ENCODE peak calls at places on chromosomes 4 and X, in four cellular contexts. H, V, S and B are unnamed samples.
A peak's percentile ranks its signal among the peaks of the same experiment; 100 is the strongest.

GRCh38 chr4:36273276-36273675 is 8.1 kb upstream of the DTHD1 start:
- DNase-seq in H (no peak), S (peak; percentile 79), V (no peak), B (no peak)

GRCh38 chrX:130435937-130436336 is 34.1 kb downstream of the RBMX2 start:
- DNase-seq in V (no peak), H (no peak), S (no peak), B (no peak)

GRCh38 chr4:82833696-82834313 is 35.2 kb upstream of the SCD5 start:
- DNase-seq in V (no peak), H (no peak), S (peak; percentile 68), B (no peak)

GRCh38 chrX:108163333-108164082 is 71.9 kb downstream of the ATG4A start:
- DNase-seq in S (peak; percentile 80), H (no peak), V (no peak), B (no peak)

GRCh38 chrX:135087867-135088266 is 32.5 kb downstream of the ETDB start:
- DNase-seq in S (no peak), H (no peak), V (no peak), B (no peak)

GRCh38 chr4:128725405-128725804 is 84.1 kb upstream of the JADE1 start:
- DNase-seq in H (no peak), S (peak; percentile 37), V (no peak), B (no peak)

GRCh38 chrX:138711399-138712347 is at the start of gene FGF13:
- DNase-seq in H (no peak), V (no peak), S (peak; percentile 34), B (peak; percentile 27)

GRCh38 chrX:131747173-131747572 is 203.3 kb downstream of the OR13H1 start:
- DNase-seq in H (no peak), S (peak; percentile 91), V (no peak), B (no peak)

GRCh38 chrX:119482497-119483480 is 14.5 kb downstream of the SLC25A5 start:
- DNase-seq in H (peak; percentile 51), S (peak; percentile 45), V (no peak), B (no peak)

GRCh38 chr4:26900765-26901164 is 40.1 kb downstream of the STIM2 start:
- DNase-seq in V (no peak), H (no peak), S (no peak), B (no peak)

GRCh38 chr4:183099537-183100297 is 660 bp downstream of the WWC2 start:
- DNase-seq in V (no peak), S (peak; percentile 31), H (no peak), B (no peak)

GRCh38 chr4:178165909-178166308 is 723.7 kb upstream of the AGA start:
- DNase-seq in S (peak; percentile 56), H (no peak), V (no peak), B (no peak)

GRCh38 chr4:17448689-17449088 is 63.2 kb downstream of the QDPR start:
- DNase-seq in S (peak; percentile 66), H (no peak), V (no peak), B (no peak)

GRCh38 chr4:150546286-150546685 is 35.7 kb upstream of the MAB21L2 start:
- DNase-seq in S (no peak), V (no peak), H (no peak), B (no peak)

GRCh38 chr4:762211-763190 is 56.9 kb downstream of the PCGF3 start:
- DNase-seq in S (peak; percentile 23), V (no peak), H (no peak), B (no peak)

GRCh38 chrX:44462851-44463250 is 79.8 kb downstream of the FUNDC1 start:
- DNase-seq in S (no peak), H (no peak), V (no peak), B (no peak)

GRCh38 chr4:101865501-101866062 is 75.1 kb downstream of the BANK1 start:
- DNase-seq in V (no peak), H (no peak), S (peak; percentile 83), B (no peak)

GRCh38 chr4:48243897-48244296 is 25.7 kb downstream of the TEC start:
- DNase-seq in V (no peak), H (no peak), S (no peak), B (no peak)

GRCh38 chr4:48237996-48238645 is 31.5 kb downstream of the TEC start:
- DNase-seq in V (no peak), H (no peak), S (peak; percentile 22), B (no peak)

GRCh38 chr4:48244665-48245064 is 25.0 kb downstream of the TEC start:
- DNase-seq in S (no peak), H (no peak), V (no peak), B (no peak)

GRCh38 chr4:48243429-48243828 is 26.2 kb downstream of the TEC start:
- DNase-seq in V (no peak), S (no peak), H (no peak), B (no peak)

DNA sequence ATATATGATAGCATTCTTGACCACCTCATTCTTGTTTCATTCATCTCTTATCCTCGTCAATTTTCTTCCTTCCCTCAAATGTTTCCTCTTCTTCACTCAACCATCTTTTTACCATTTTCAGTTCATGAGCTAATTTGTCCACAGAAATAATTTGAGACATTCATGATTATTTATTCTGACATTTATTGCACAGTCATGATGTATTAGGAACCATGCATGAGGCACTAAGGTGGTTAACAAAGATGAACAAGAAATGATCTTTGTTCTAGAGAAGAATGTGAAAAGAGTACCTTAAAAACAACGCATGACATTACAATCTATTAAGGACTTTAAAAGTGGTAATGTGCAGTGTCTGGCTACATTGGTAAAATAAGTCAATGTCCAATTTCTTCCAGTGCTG is 27.9 kb downstream of the TEC start:
- DNase-seq in S (no peak), V (no peak), H (no peak), B (no peak)
- H3K4me1 ChIP-seq in S (peaks cover 1% of the 10 kb centered on the region), V (no peaks in the 10 kb centered on the region), H (no peaks in the 10 kb centered on the region), B (no peaks in the 10 kb centered on the region)

GRCh38 chr4:8240211-8241041 is 29.1 kb upstream of the HTRA3 start:
- DNase-seq in H (no peak), S (no peak), V (no peak), B (no peak)
- H3K4me1 ChIP-seq in H (no peaks in the 10 kb centered on the region), S (peaks cover 7% of the 10 kb centered on the region), V (peaks cover 6% of the 10 kb centered on the region), B (peaks cover 3% of the 10 kb centered on the region)

GRCh38 chr4:41146196-41146595 is 68.1 kb downstream of the APBB2 start:
- DNase-seq in S (no peak), V (no peak), H (no peak), B (no peak)

GRCh38 chr4:41146716-41147506 is 67.4 kb downstream of the APBB2 start:
- DNase-seq in V (no peak), S (no peak), H (no peak), B (no peak)

GRCh38 chr4:41143721-41144379 is 70.5 kb downstream of the APBB2 start:
- DNase-seq in H (no peak), V (no peak), S (peak; percentile 19), B (no peak)

GRCh38 chr4:41144812-41145211 is 69.5 kb downstream of the APBB2 start:
- DNase-seq in S (no peak), V (no peak), H (no peak), B (no peak)

GRCh38 chr4:41145571-41146078 is 68.7 kb downstream of the APBB2 start:
- DNase-seq in S (no peak), V (no peak), H (no peak), B (no peak)
- H3K4me1 ChIP-seq in S (peaks cover 13% of the 10 kb centered on the region), V (peaks cover 76% of the 10 kb centered on the region), H (peaks cover 14% of the 10 kb centered on the region), B (peaks cover 2% of the 10 kb centered on the region)

GRCh38 chr4:113587156-113587555 is 174.4 kb downstream of the CAMK2D start:
- DNase-seq in H (no peak), V (no peak), S (no peak), B (no peak)

GRCh38 chr4:113591982-113592381 is 169.6 kb downstream of the CAMK2D start:
- DNase-seq in S (no peak), H (no peak), V (no peak), B (no peak)

GRCh38 chr4:113586072-113586471 is 175.5 kb downstream of the CAMK2D start:
- DNase-seq in H (no peak), V (no peak), S (no peak), B (no peak)

GRCh38 chr4:113587640-113588275 is 173.8 kb downstream of the CAMK2D start:
- DNase-seq in V (no peak), S (no peak), H (no peak), B (no peak)

DNA sequence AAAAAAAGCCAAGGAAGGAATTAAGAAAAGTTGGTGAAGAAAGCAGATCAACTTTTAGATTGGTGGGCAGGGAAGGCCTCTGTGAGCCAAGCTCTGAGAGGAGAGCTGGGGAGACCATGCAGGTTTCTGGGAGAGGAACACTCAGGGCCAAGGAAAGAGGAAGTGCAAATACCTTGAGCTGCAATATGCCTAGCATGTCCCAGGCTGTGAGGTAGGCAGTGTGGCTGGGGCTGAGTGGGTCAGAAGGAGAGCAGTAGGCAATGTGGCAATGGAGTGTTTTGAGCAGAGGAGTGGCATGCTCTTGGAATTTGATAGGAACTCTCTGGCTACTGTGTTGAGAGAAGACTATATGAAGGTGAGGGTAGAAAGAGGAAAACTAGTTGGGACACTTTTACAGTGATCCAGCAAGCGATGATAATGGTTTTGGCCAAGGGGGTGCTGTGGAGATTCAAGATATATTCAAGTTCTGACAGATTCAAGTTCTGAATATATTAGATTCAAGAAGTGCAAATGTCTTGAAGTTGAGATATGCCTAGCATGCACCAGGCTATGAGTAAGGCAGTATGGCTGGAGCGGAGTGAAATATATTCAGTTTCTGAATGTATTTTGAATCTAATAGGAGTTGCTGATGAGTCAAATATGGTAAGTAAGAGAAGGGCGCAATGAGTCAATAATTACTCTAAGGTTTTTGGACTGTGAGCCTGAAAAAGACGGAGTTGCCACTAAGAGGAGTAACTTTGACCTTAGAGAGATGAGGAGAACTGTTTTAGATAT is 172.5 kb downstream of the CAMK2D start:
- DNase-seq in V (no peak), H (no peak), S (no peak), B (no peak)
- H3K4me1 ChIP-seq in V (peaks cover 15% of the 10 kb centered on the region), H (no peaks in the 10 kb centered on the region), S (no peaks in the 10 kb centered on the region), B (peaks cover 4% of the 10 kb centered on the region)

GRCh38 chrX:65702956-65703355 is 35.5 kb downstream of the MSN start:
- DNase-seq in V (no peak), S (no peak), H (no peak), B (no peak)

GRCh38 chrX:65707153-65707552 is 39.7 kb downstream of the MSN start:
- DNase-seq in S (no peak), V (no peak), H (no peak), B (no peak)

GRCh38 chrX:65706041-65706828 is 38.8 kb downstream of the MSN start:
- DNase-seq in S (peak; percentile 69), V (no peak), H (peak; percentile 46), B (no peak)

GRCh38 chrX:65705439-65705838 is 38.0 kb downstream of the MSN start:
- DNase-seq in H (no peak), S (no peak), V (no peak), B (no peak)
- H3K4me1 ChIP-seq in H (peaks cover 7% of the 10 kb centered on the region), S (peaks cover 39% of the 10 kb centered on the region), V (peaks cover 8% of the 10 kb centered on the region), B (no peaks in the 10 kb centered on the region)

DNA sequence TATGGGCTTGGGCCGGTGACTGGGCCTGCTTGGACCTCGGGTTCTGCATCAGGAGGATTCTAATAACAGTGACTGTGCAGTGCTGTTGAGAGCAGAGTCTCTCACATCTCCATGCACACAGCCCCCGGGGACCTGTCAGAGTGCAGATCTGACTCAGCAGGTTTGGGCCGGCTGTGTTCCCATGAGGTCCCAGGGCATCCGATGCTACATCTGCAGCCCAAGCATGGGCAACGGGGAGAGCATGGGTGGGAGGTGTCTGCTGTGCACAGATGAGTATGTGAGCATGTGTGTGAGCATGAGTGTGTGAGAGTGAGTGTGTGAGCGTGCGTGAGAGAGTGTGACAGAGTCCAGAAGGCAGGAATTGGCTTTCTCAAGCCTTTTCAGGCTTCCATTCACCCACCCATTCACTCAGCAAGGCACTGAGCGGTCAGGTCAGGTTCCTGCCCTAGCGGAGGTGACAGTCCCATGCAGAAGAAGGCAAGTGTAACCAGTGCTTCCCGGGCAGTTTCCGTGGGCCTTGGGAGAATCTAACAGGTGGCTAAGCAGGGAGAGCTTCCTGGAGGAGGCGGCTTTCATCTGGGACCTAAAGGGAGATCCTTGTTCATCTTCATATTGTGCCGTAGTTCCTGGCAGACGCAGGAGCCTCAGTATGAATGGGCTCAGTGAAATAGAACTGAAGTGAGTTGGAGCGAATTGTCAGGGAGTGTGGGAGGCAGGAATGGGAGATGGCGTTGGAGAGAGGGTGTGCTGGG is 62.6 kb downstream of the SORCS2 start:
- DNase-seq in S (no peak), H (no peak), V (no peak), B (no peak)
- H3K4me1 ChIP-seq in S (no peaks in the 10 kb centered on the region), H (no peaks in the 10 kb centered on the region), V (no peaks in the 10 kb centered on the region), B (no peaks in the 10 kb centered on the region)